ENCODE peak calls at places on chromosomes 7 and 10, in five cellular contexts. One of them, this sample, is unnamed.

GRCh38 chr10:94631077-94631476 is 52.5 kb upstream of the CYP2C18 start:
- DNase-seq in IMR-90: no peak
- DNase-seq in adrenal gland: no peak
- DNase-seq in heart right ventricle: no peak
- DNase-seq in AG10803: no peak
- DNase-seq in this sample: no peak

GRCh38 chr7:100367676-100368613 is 5.3 kb upstream of the PILRA start:
- DNase-seq in IMR-90: no peak
- DNase-seq in adrenal gland: peak
- DNase-seq in heart right ventricle: no peak
- DNase-seq in AG10803: no peak
- DNase-seq in this sample: no peak

GRCh38 chr7:70730451-70731110 is 401.4 kb upstream of the GALNT17 start:
- DNase-seq in IMR-90: no peak
- DNase-seq in adrenal gland: no peak
- DNase-seq in heart right ventricle: no peak
- DNase-seq in AG10803: no peak
- DNase-seq in this sample: no peak

GRCh38 chr10:111756541-111757061 is 427.0 kb downstream of the GPAM start:
- DNase-seq in IMR-90: no peak
- DNase-seq in adrenal gland: peak
- DNase-seq in heart right ventricle: no peak
- DNase-seq in AG10803: peak
- DNase-seq in this sample: peak

GRCh38 chr10:21888959-21889358 is 114.6 kb downstream of the DNAJC1 start:
- DNase-seq in IMR-90: no peak
- DNase-seq in adrenal gland: no peak
- DNase-seq in heart right ventricle: no peak
- DNase-seq in AG10803: no peak
- DNase-seq in this sample: peak

GRCh38 chr10:58072634-58073033 is 195.1 kb downstream of the IPMK start:
- DNase-seq in IMR-90: no peak
- DNase-seq in adrenal gland: no peak
- DNase-seq in heart right ventricle: no peak
- DNase-seq in AG10803: no peak
- DNase-seq in this sample: no peak

GRCh38 chr7:109641445-109641844 is 1071.8 kb downstream of the DNAJB9 start:
- DNase-seq in IMR-90: no peak
- DNase-seq in adrenal gland: no peak
- DNase-seq in heart right ventricle: no peak
- DNase-seq in AG10803: no peak
- DNase-seq in this sample: no peak

GRCh38 chr7:13778967-13779366 is 210.5 kb downstream of the ETV1 start:
- DNase-seq in IMR-90: peak
- DNase-seq in adrenal gland: no peak
- DNase-seq in heart right ventricle: no peak
- DNase-seq in AG10803: peak
- DNase-seq in this sample: no peak

GRCh38 chr10:62390497-62391176 is 16.5 kb downstream of the ZNF365 start:
- DNase-seq in IMR-90: peak
- DNase-seq in adrenal gland: no peak
- DNase-seq in heart right ventricle: no peak
- DNase-seq in AG10803: no peak
- DNase-seq in this sample: no peak

GRCh38 chr7:28804157-28804556 is 154.0 kb downstream of the TRIL start:
- DNase-seq in IMR-90: no peak
- DNase-seq in adrenal gland: no peak
- DNase-seq in heart right ventricle: no peak
- DNase-seq in AG10803: no peak
- DNase-seq in this sample: no peak

GRCh38 chr10:103742779-103743178 is 112.6 kb downstream of the SH3PXD2A start:
- DNase-seq in IMR-90: no peak
- DNase-seq in adrenal gland: no peak
- DNase-seq in heart right ventricle: no peak
- DNase-seq in AG10803: no peak
- DNase-seq in this sample: no peak

GRCh38 chr7:50214141-50214670 is 90.3 kb upstream of the IKZF1 start:
- DNase-seq in IMR-90: no peak
- DNase-seq in adrenal gland: no peak
- DNase-seq in heart right ventricle: no peak
- DNase-seq in AG10803: no peak
- DNase-seq in this sample: peak

GRCh38 chr10:37960738-37961137 is 15.7 kb downstream of the ZNF25 start:
- DNase-seq in IMR-90: no peak
- DNase-seq in adrenal gland: no peak
- DNase-seq in heart right ventricle: no peak
- DNase-seq in AG10803: no peak
- DNase-seq in this sample: no peak

GRCh38 chr7:150378115-150378852 is 846 bp upstream of the ZNF775 start:
- DNase-seq in IMR-90: peak
- DNase-seq in adrenal gland: peak
- DNase-seq in heart right ventricle: no peak
- DNase-seq in AG10803: peak
- DNase-seq in this sample: no peak

GRCh38 chr7:131792311-131792710 is 235.9 kb upstream of the PODXL start:
- DNase-seq in IMR-90: no peak
- DNase-seq in adrenal gland: no peak
- DNase-seq in heart right ventricle: no peak
- DNase-seq in AG10803: no peak
- DNase-seq in this sample: no peak

GRCh38 chr7:119175916-119176627 is 951.6 kb downstream of the ANKRD7 start:
- DNase-seq in IMR-90: peak
- DNase-seq in adrenal gland: peak
- DNase-seq in heart right ventricle: no peak
- DNase-seq in AG10803: peak
- DNase-seq in this sample: peak

GRCh38 chr7:69172357-69173098 is 425.7 kb upstream of the AUTS2 start:
- DNase-seq in IMR-90: no peak
- DNase-seq in adrenal gland: no peak
- DNase-seq in heart right ventricle: no peak
- DNase-seq in AG10803: no peak
- DNase-seq in this sample: no peak
- TF ChIP-seq CTCF in IMR-90: no peak
- TF ChIP-seq CTCF in adrenal gland: no peak
- TF ChIP-seq CTCF in heart right ventricle: no peak
- TF ChIP-seq CTCF in AG10803: no peak
- TF ChIP-seq CTCF in this sample: no peak

DNA sequence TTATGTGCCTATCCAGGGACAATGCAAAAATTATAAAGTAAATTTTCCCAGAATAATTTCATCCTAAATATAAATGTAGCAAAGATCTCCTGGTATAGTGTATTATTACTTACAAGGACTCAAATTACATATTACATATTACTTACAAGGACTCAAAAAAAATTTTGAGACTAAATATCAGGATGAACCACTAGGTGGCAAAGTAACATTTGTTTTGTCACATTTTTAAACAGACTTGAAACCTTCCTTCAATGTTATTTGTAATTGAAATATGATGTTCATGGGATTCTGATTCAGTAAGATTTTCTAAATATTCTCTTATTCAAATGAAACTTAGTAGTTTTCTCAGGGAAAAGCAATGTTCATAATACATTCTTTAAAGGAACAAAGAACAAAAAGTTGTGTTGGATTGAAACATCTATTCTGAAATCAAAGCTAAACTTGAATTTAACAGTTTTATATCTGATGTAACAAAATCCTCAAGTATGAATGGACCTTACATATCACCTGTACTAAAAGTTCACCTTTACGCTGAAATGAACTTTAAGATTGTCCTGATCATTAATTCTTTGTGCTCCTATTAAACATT is 74.3 kb upstream of the GNAI1 start:
- DNase-seq in IMR-90: peak
- DNase-seq in adrenal gland: no peak
- DNase-seq in heart right ventricle: no peak
- DNase-seq in AG10803: peak
- DNase-seq in this sample: peak
- TF ChIP-seq CTCF in IMR-90: peak
- TF ChIP-seq CTCF in adrenal gland: peak
- TF ChIP-seq CTCF in heart right ventricle: peak
- TF ChIP-seq CTCF in AG10803: peak
- TF ChIP-seq CTCF in this sample: no peak

GRCh38 chr10:2978111-2978510 is 89.2 kb upstream of the PFKP start:
- DNase-seq in IMR-90: peak
- DNase-seq in adrenal gland: no peak
- DNase-seq in heart right ventricle: no peak
- DNase-seq in AG10803: peak
- DNase-seq in this sample: peak
- TF ChIP-seq CTCF in IMR-90: peak
- TF ChIP-seq CTCF in adrenal gland: peak
- TF ChIP-seq CTCF in heart right ventricle: peak
- TF ChIP-seq CTCF in AG10803: peak
- TF ChIP-seq CTCF in this sample: peak

GRCh38 chr10:75235375-75236177 is at the start of gene COMTD1:
- DNase-seq in IMR-90: peak
- DNase-seq in adrenal gland: peak
- DNase-seq in heart right ventricle: peak
- DNase-seq in AG10803: peak
- DNase-seq in this sample: peak

GRCh38 chr10:75234017-75234682 is 1.6 kb downstream of the COMTD1 start:
- DNase-seq in IMR-90: peak
- DNase-seq in adrenal gland: peak
- DNase-seq in heart right ventricle: peak
- DNase-seq in AG10803: peak
- DNase-seq in this sample: peak

GRCh38 chr10:75233444-75234016 is 2.2 kb downstream of the COMTD1 start:
- DNase-seq in IMR-90: no peak
- DNase-seq in adrenal gland: peak
- DNase-seq in heart right ventricle: peak
- DNase-seq in AG10803: no peak
- DNase-seq in this sample: no peak

GRCh38 chr10:75236178-75236825 is 545 bp upstream of the COMTD1 start:
- DNase-seq in IMR-90: no peak
- DNase-seq in adrenal gland: no peak
- DNase-seq in heart right ventricle: no peak
- DNase-seq in AG10803: no peak
- DNase-seq in this sample: no peak

DNA sequence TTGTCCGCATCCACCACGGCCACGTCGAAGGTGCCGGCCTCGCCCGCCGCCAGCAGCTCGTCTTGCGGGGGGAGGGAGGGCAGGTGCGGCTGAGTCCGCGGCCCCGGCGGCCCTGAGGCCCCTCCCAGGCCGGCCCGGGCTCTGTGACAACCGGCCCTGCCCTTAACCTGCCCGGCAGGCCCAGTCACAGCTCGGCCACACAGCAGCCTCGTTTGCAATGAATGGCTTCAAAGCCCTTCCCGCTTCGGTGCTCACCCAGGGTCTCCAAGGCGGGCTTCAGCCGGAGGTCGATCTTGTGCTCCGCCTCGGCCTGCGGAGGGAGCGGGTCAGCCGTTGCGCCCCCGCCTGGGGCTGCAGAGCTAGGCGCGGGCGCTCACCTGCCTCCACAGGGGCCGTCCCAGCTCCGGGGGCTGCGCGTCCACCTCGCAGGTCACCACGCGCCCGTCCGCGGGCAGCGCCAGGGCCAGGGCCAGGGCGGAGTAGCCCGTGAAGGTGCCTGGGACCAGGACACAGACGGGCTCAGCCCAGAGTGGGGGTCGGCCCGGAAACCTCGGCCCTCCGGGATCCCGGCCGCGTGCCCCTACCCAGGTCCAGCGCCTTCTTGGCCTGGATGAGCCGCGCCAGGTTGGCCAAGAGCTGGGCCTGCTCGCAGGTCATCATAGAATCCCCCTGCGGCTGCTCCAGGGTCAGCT is 928 bp downstream of the COMTD1 start:
- DNase-seq in IMR-90: no peak
- DNase-seq in adrenal gland: peak
- DNase-seq in heart right ventricle: peak
- DNase-seq in AG10803: no peak
- DNase-seq in this sample: no peak
- TF ChIP-seq CTCF in IMR-90: no peak
- TF ChIP-seq CTCF in adrenal gland: no peak
- TF ChIP-seq CTCF in heart right ventricle: no peak
- TF ChIP-seq CTCF in AG10803: no peak
- TF ChIP-seq CTCF in this sample: peak

GRCh38 chr7:12731214-12731656 is 43.8 kb downstream of the ARL4A start:
- DNase-seq in IMR-90: peak
- DNase-seq in adrenal gland: no peak
- DNase-seq in heart right ventricle: no peak
- DNase-seq in AG10803: peak
- DNase-seq in this sample: no peak
- TF ChIP-seq CTCF in IMR-90: no peak
- TF ChIP-seq CTCF in adrenal gland: no peak
- TF ChIP-seq CTCF in heart right ventricle: no peak
- TF ChIP-seq CTCF in AG10803: peak
- TF ChIP-seq CTCF in this sample: no peak

GRCh38 chr7:142481548-142481947 is 223.7 kb upstream of the PRSS58 start:
- DNase-seq in IMR-90: peak
- DNase-seq in adrenal gland: no peak
- DNase-seq in heart right ventricle: no peak
- DNase-seq in AG10803: peak
- DNase-seq in this sample: no peak
- TF ChIP-seq CTCF in IMR-90: peak
- TF ChIP-seq CTCF in adrenal gland: no peak
- TF ChIP-seq CTCF in heart right ventricle: no peak
- TF ChIP-seq CTCF in AG10803: peak
- TF ChIP-seq CTCF in this sample: no peak

GRCh38 chr10:24969732-24970330 is 17.4 kb upstream of the PRTFDC1 start:
- DNase-seq in IMR-90: no peak
- DNase-seq in adrenal gland: no peak
- DNase-seq in heart right ventricle: no peak
- DNase-seq in AG10803: peak
- DNase-seq in this sample: no peak

GRCh38 chr10:24971374-24971773 is 19.0 kb upstream of the PRTFDC1 start:
- DNase-seq in IMR-90: no peak
- DNase-seq in adrenal gland: no peak
- DNase-seq in heart right ventricle: no peak
- DNase-seq in AG10803: no peak
- DNase-seq in this sample: no peak

GRCh38 chr10:24979685-24980084 is 27.3 kb upstream of the PRTFDC1 start:
- DNase-seq in IMR-90: no peak
- DNase-seq in adrenal gland: no peak
- DNase-seq in heart right ventricle: no peak
- DNase-seq in AG10803: no peak
- DNase-seq in this sample: no peak

GRCh38 chr10:24973163-24973562 is 20.8 kb upstream of the PRTFDC1 start:
- DNase-seq in IMR-90: no peak
- DNase-seq in adrenal gland: no peak
- DNase-seq in heart right ventricle: no peak
- DNase-seq in AG10803: no peak
- DNase-seq in this sample: no peak

DNA sequence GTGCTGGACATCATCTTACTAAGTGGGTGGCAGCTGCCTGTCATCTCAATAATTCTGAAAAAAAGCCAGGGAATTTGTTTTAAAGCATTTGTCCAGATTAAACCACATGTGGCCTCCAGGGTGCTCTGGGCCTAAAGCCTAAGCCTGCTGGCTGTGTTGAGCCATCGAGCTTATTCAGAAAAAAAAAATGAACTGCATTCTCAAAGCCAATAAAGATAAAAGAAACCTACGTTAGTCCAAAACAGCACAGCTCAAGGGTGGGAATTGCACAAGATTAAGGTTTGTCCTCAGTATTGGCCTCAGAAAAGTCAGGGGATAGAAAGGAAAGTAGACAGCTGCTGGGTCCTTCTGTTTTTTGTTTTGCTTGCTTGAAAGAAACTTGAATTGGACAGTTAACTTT is 22.6 kb upstream of the PRTFDC1 start:
- DNase-seq in IMR-90: peak
- DNase-seq in adrenal gland: peak
- DNase-seq in heart right ventricle: peak
- DNase-seq in AG10803: peak
- DNase-seq in this sample: no peak
- TF ChIP-seq CTCF in IMR-90: peak
- TF ChIP-seq CTCF in adrenal gland: peak
- TF ChIP-seq CTCF in heart right ventricle: peak
- TF ChIP-seq CTCF in AG10803: peak
- TF ChIP-seq CTCF in this sample: no peak